ENCODE peak calls at places on chromosomes 4 and X, in ten cellular contexts. One of them, this sample, is unnamed.

GRCh38 chrX:13109811-13110210 is 65.4 kb upstream of the FAM9C start:
- DNase-seq in stimulated activated CD8-positive, alpha-beta memory T cell treated with anti-CD3 and anti-CD28 coated beads, Interleukin-4, amount 100 ng/mL, for 4 hours: no peak
- DNase-seq in neuronal stem cell: no peak
- DNase-seq in epithelial cell of esophagus: peak; percentile 55
- DNase-seq in D721Med: no peak
- DNase-seq in activated T-helper 1 cell treated with anti-CD3 and anti-CD28 coated beads, Interleukin-2, amount 50 U/mL, for 16 hours: no peak
- DNase-seq in HAP-1: no peak
- DNase-seq in activated CD4-positive, alpha-beta T cell treated with anti-CD3 and anti-CD28 coated beads, Interleukin-2, amount 10 ng/mL, durations not matched to agents 7 days and 5 days: no peak
- DNase-seq in AG10803: no peak
- DNase-seq in NCI-H82: no peak
- DNase-seq in this sample: no peak

GRCh38 chrX:149871940-149872339 is 9.0 kb upstream of the MAGEA8 start:
- DNase-seq in stimulated activated CD8-positive, alpha-beta memory T cell treated with anti-CD3 and anti-CD28 coated beads, Interleukin-4, amount 100 ng/mL, for 4 hours: peak; percentile 22
- DNase-seq in neuronal stem cell: no peak
- DNase-seq in epithelial cell of esophagus: peak; percentile 50
- DNase-seq in D721Med: no peak
- DNase-seq in activated T-helper 1 cell treated with anti-CD3 and anti-CD28 coated beads, Interleukin-2, amount 50 U/mL, for 16 hours: peak; percentile 51
- DNase-seq in HAP-1: peak; percentile 38
- DNase-seq in activated CD4-positive, alpha-beta T cell treated with anti-CD3 and anti-CD28 coated beads, Interleukin-2, amount 10 ng/mL, durations not matched to agents 7 days and 5 days: peak; percentile 56
- DNase-seq in AG10803: no peak
- DNase-seq in NCI-H82: peak; percentile 73
- DNase-seq in this sample: peak; percentile 1

GRCh38 chr4:23654791-23655190 is 235.1 kb downstream of the PPARGC1A start:
- DNase-seq in stimulated activated CD8-positive, alpha-beta memory T cell treated with anti-CD3 and anti-CD28 coated beads, Interleukin-4, amount 100 ng/mL, for 4 hours: no peak
- DNase-seq in neuronal stem cell: no peak
- DNase-seq in epithelial cell of esophagus: peak; percentile 34
- DNase-seq in D721Med: no peak
- DNase-seq in activated T-helper 1 cell treated with anti-CD3 and anti-CD28 coated beads, Interleukin-2, amount 50 U/mL, for 16 hours: no peak
- DNase-seq in HAP-1: no peak
- DNase-seq in activated CD4-positive, alpha-beta T cell treated with anti-CD3 and anti-CD28 coated beads, Interleukin-2, amount 10 ng/mL, durations not matched to agents 7 days and 5 days: no peak
- DNase-seq in AG10803: no peak
- DNase-seq in NCI-H82: no peak
- DNase-seq in this sample: peak; percentile 9

GRCh38 chrX:75746891-75747639 is 38.0 kb downstream of the MAGEE2 start:
- DNase-seq in stimulated activated CD8-positive, alpha-beta memory T cell treated with anti-CD3 and anti-CD28 coated beads, Interleukin-4, amount 100 ng/mL, for 4 hours: no peak
- DNase-seq in neuronal stem cell: no peak
- DNase-seq in epithelial cell of esophagus: peak; percentile 12
- DNase-seq in D721Med: no peak
- DNase-seq in activated T-helper 1 cell treated with anti-CD3 and anti-CD28 coated beads, Interleukin-2, amount 50 U/mL, for 16 hours: peak; percentile 5
- DNase-seq in HAP-1: peak; percentile 46
- DNase-seq in activated CD4-positive, alpha-beta T cell treated with anti-CD3 and anti-CD28 coated beads, Interleukin-2, amount 10 ng/mL, durations not matched to agents 7 days and 5 days: peak; percentile 14
- DNase-seq in AG10803: peak; percentile 15
- DNase-seq in NCI-H82: peak; percentile 44
- DNase-seq in this sample: no peak

GRCh38 chr4:173420324-173420752 is 21.4 kb upstream of the SCRG1 start:
- DNase-seq in stimulated activated CD8-positive, alpha-beta memory T cell treated with anti-CD3 and anti-CD28 coated beads, Interleukin-4, amount 100 ng/mL, for 4 hours: no peak
- DNase-seq in neuronal stem cell: no peak
- DNase-seq in epithelial cell of esophagus: peak; percentile 28
- DNase-seq in D721Med: no peak
- DNase-seq in activated T-helper 1 cell treated with anti-CD3 and anti-CD28 coated beads, Interleukin-2, amount 50 U/mL, for 16 hours: no peak
- DNase-seq in HAP-1: peak; percentile 61
- DNase-seq in activated CD4-positive, alpha-beta T cell treated with anti-CD3 and anti-CD28 coated beads, Interleukin-2, amount 10 ng/mL, durations not matched to agents 7 days and 5 days: no peak
- DNase-seq in AG10803: peak; percentile 33
- DNase-seq in NCI-H82: peak; percentile 27
- DNase-seq in this sample: peak; percentile 48

GRCh38 chr4:52957791-52958190 is 95.7 kb downstream of the RASL11B start:
- DNase-seq in stimulated activated CD8-positive, alpha-beta memory T cell treated with anti-CD3 and anti-CD28 coated beads, Interleukin-4, amount 100 ng/mL, for 4 hours: no peak
- DNase-seq in neuronal stem cell: no peak
- DNase-seq in epithelial cell of esophagus: no peak
- DNase-seq in D721Med: no peak
- DNase-seq in activated T-helper 1 cell treated with anti-CD3 and anti-CD28 coated beads, Interleukin-2, amount 50 U/mL, for 16 hours: no peak
- DNase-seq in HAP-1: no peak
- DNase-seq in activated CD4-positive, alpha-beta T cell treated with anti-CD3 and anti-CD28 coated beads, Interleukin-2, amount 10 ng/mL, durations not matched to agents 7 days and 5 days: no peak
- DNase-seq in AG10803: peak; percentile 28
- DNase-seq in NCI-H82: peak; percentile 34
- DNase-seq in this sample: peak; percentile 40

GRCh38 chr4:8706221-8707044 is 113.9 kb downstream of the CPZ start:
- DNase-seq in stimulated activated CD8-positive, alpha-beta memory T cell treated with anti-CD3 and anti-CD28 coated beads, Interleukin-4, amount 100 ng/mL, for 4 hours: no peak
- DNase-seq in neuronal stem cell: no peak
- DNase-seq in epithelial cell of esophagus: no peak
- DNase-seq in D721Med: no peak
- DNase-seq in activated T-helper 1 cell treated with anti-CD3 and anti-CD28 coated beads, Interleukin-2, amount 50 U/mL, for 16 hours: no peak
- DNase-seq in HAP-1: no peak
- DNase-seq in activated CD4-positive, alpha-beta T cell treated with anti-CD3 and anti-CD28 coated beads, Interleukin-2, amount 10 ng/mL, durations not matched to agents 7 days and 5 days: no peak
- DNase-seq in AG10803: no peak
- DNase-seq in NCI-H82: no peak
- DNase-seq in this sample: no peak

GRCh38 chr4:5980436-5981155 is 37.6 kb downstream of the C4orf50 start:
- DNase-seq in stimulated activated CD8-positive, alpha-beta memory T cell treated with anti-CD3 and anti-CD28 coated beads, Interleukin-4, amount 100 ng/mL, for 4 hours: no peak
- DNase-seq in neuronal stem cell: no peak
- DNase-seq in epithelial cell of esophagus: no peak
- DNase-seq in D721Med: no peak
- DNase-seq in activated T-helper 1 cell treated with anti-CD3 and anti-CD28 coated beads, Interleukin-2, amount 50 U/mL, for 16 hours: no peak
- DNase-seq in HAP-1: no peak
- DNase-seq in activated CD4-positive, alpha-beta T cell treated with anti-CD3 and anti-CD28 coated beads, Interleukin-2, amount 10 ng/mL, durations not matched to agents 7 days and 5 days: no peak
- DNase-seq in AG10803: no peak
- DNase-seq in NCI-H82: peak; percentile 41
- DNase-seq in this sample: no peak

GRCh38 chr4:1082215-1083182 is 30.9 kb downstream of the RNF212 start:
- DNase-seq in stimulated activated CD8-positive, alpha-beta memory T cell treated with anti-CD3 and anti-CD28 coated beads, Interleukin-4, amount 100 ng/mL, for 4 hours: no peak
- DNase-seq in neuronal stem cell: no peak
- DNase-seq in epithelial cell of esophagus: peak; percentile 97
- DNase-seq in D721Med: no peak
- DNase-seq in activated T-helper 1 cell treated with anti-CD3 and anti-CD28 coated beads, Interleukin-2, amount 50 U/mL, for 16 hours: no peak
- DNase-seq in HAP-1: no peak
- DNase-seq in activated CD4-positive, alpha-beta T cell treated with anti-CD3 and anti-CD28 coated beads, Interleukin-2, amount 10 ng/mL, durations not matched to agents 7 days and 5 days: no peak
- DNase-seq in AG10803: peak; percentile 85
- DNase-seq in NCI-H82: no peak
- DNase-seq in this sample: peak; percentile 92

GRCh38 chrX:154748712-154749339 is 2.1 kb downstream of the GAB3 start:
- DNase-seq in stimulated activated CD8-positive, alpha-beta memory T cell treated with anti-CD3 and anti-CD28 coated beads, Interleukin-4, amount 100 ng/mL, for 4 hours: no peak
- DNase-seq in neuronal stem cell: peak; percentile 23
- DNase-seq in epithelial cell of esophagus: peak; percentile 50
- DNase-seq in D721Med: no peak
- DNase-seq in activated T-helper 1 cell treated with anti-CD3 and anti-CD28 coated beads, Interleukin-2, amount 50 U/mL, for 16 hours: peak; percentile 16
- DNase-seq in HAP-1: peak; percentile 44
- DNase-seq in activated CD4-positive, alpha-beta T cell treated with anti-CD3 and anti-CD28 coated beads, Interleukin-2, amount 10 ng/mL, durations not matched to agents 7 days and 5 days: peak; percentile 60
- DNase-seq in AG10803: no peak
- DNase-seq in NCI-H82: peak; percentile 79
- DNase-seq in this sample: no peak

GRCh38 chr4:37757705-37758104 is 68.8 kb upstream of the PGM2 start:
- DNase-seq in stimulated activated CD8-positive, alpha-beta memory T cell treated with anti-CD3 and anti-CD28 coated beads, Interleukin-4, amount 100 ng/mL, for 4 hours: no peak
- DNase-seq in neuronal stem cell: no peak
- DNase-seq in epithelial cell of esophagus: peak; percentile 69
- DNase-seq in D721Med: no peak
- DNase-seq in activated T-helper 1 cell treated with anti-CD3 and anti-CD28 coated beads, Interleukin-2, amount 50 U/mL, for 16 hours: no peak
- DNase-seq in HAP-1: no peak
- DNase-seq in activated CD4-positive, alpha-beta T cell treated with anti-CD3 and anti-CD28 coated beads, Interleukin-2, amount 10 ng/mL, durations not matched to agents 7 days and 5 days: no peak
- DNase-seq in AG10803: no peak
- DNase-seq in NCI-H82: no peak
- DNase-seq in this sample: no peak

GRCh38 chr4:139622856-139623255 is 42.8 kb upstream of the MGST2 start:
- DNase-seq in stimulated activated CD8-positive, alpha-beta memory T cell treated with anti-CD3 and anti-CD28 coated beads, Interleukin-4, amount 100 ng/mL, for 4 hours: no peak
- DNase-seq in neuronal stem cell: no peak
- DNase-seq in epithelial cell of esophagus: no peak
- DNase-seq in D721Med: peak; percentile 33
- DNase-seq in activated T-helper 1 cell treated with anti-CD3 and anti-CD28 coated beads, Interleukin-2, amount 50 U/mL, for 16 hours: no peak
- DNase-seq in HAP-1: peak; percentile 93
- DNase-seq in activated CD4-positive, alpha-beta T cell treated with anti-CD3 and anti-CD28 coated beads, Interleukin-2, amount 10 ng/mL, durations not matched to agents 7 days and 5 days: no peak
- DNase-seq in AG10803: no peak
- DNase-seq in NCI-H82: peak; percentile 77
- DNase-seq in this sample: no peak

GRCh38 chrX:41198410-41198809 is 113.2 kb downstream of the USP9X start:
- DNase-seq in stimulated activated CD8-positive, alpha-beta memory T cell treated with anti-CD3 and anti-CD28 coated beads, Interleukin-4, amount 100 ng/mL, for 4 hours: no peak
- DNase-seq in neuronal stem cell: no peak
- DNase-seq in epithelial cell of esophagus: peak; percentile 73
- DNase-seq in D721Med: no peak
- DNase-seq in activated T-helper 1 cell treated with anti-CD3 and anti-CD28 coated beads, Interleukin-2, amount 50 U/mL, for 16 hours: no peak
- DNase-seq in HAP-1: no peak
- DNase-seq in activated CD4-positive, alpha-beta T cell treated with anti-CD3 and anti-CD28 coated beads, Interleukin-2, amount 10 ng/mL, durations not matched to agents 7 days and 5 days: no peak
- DNase-seq in AG10803: no peak
- DNase-seq in NCI-H82: no peak
- DNase-seq in this sample: no peak

GRCh38 chr4:98969813-98970212 is 25.7 kb upstream of the METAP1 start:
- DNase-seq in stimulated activated CD8-positive, alpha-beta memory T cell treated with anti-CD3 and anti-CD28 coated beads, Interleukin-4, amount 100 ng/mL, for 4 hours: no peak
- DNase-seq in neuronal stem cell: no peak
- DNase-seq in epithelial cell of esophagus: no peak
- DNase-seq in D721Med: no peak
- DNase-seq in activated T-helper 1 cell treated with anti-CD3 and anti-CD28 coated beads, Interleukin-2, amount 50 U/mL, for 16 hours: no peak
- DNase-seq in HAP-1: no peak
- DNase-seq in activated CD4-positive, alpha-beta T cell treated with anti-CD3 and anti-CD28 coated beads, Interleukin-2, amount 10 ng/mL, durations not matched to agents 7 days and 5 days: no peak
- DNase-seq in AG10803: no peak
- DNase-seq in NCI-H82: no peak
- DNase-seq in this sample: no peak

GRCh38 chr4:71941001-71941400 is 90.8 kb upstream of the NPFFR2 start:
- DNase-seq in stimulated activated CD8-positive, alpha-beta memory T cell treated with anti-CD3 and anti-CD28 coated beads, Interleukin-4, amount 100 ng/mL, for 4 hours: no peak
- DNase-seq in neuronal stem cell: no peak
- DNase-seq in epithelial cell of esophagus: peak; percentile 48
- DNase-seq in D721Med: no peak
- DNase-seq in activated T-helper 1 cell treated with anti-CD3 and anti-CD28 coated beads, Interleukin-2, amount 50 U/mL, for 16 hours: no peak
- DNase-seq in HAP-1: peak; percentile 43
- DNase-seq in activated CD4-positive, alpha-beta T cell treated with anti-CD3 and anti-CD28 coated beads, Interleukin-2, amount 10 ng/mL, durations not matched to agents 7 days and 5 days: no peak
- DNase-seq in AG10803: peak; percentile 17
- DNase-seq in NCI-H82: peak; percentile 58
- DNase-seq in this sample: no peak

GRCh38 chr4:52836653-52837052 is 25.5 kb upstream of the RASL11B start:
- DNase-seq in stimulated activated CD8-positive, alpha-beta memory T cell treated with anti-CD3 and anti-CD28 coated beads, Interleukin-4, amount 100 ng/mL, for 4 hours: no peak
- DNase-seq in neuronal stem cell: no peak
- DNase-seq in epithelial cell of esophagus: no peak
- DNase-seq in D721Med: no peak
- DNase-seq in activated T-helper 1 cell treated with anti-CD3 and anti-CD28 coated beads, Interleukin-2, amount 50 U/mL, for 16 hours: no peak
- DNase-seq in HAP-1: no peak
- DNase-seq in activated CD4-positive, alpha-beta T cell treated with anti-CD3 and anti-CD28 coated beads, Interleukin-2, amount 10 ng/mL, durations not matched to agents 7 days and 5 days: no peak
- DNase-seq in AG10803: peak; percentile 93
- DNase-seq in NCI-H82: no peak
- DNase-seq in this sample: peak; percentile 70

GRCh38 chr4:825969-826330 is at the start of gene CPLX1:
- DNase-seq in stimulated activated CD8-positive, alpha-beta memory T cell treated with anti-CD3 and anti-CD28 coated beads, Interleukin-4, amount 100 ng/mL, for 4 hours: no peak
- DNase-seq in neuronal stem cell: no peak
- DNase-seq in epithelial cell of esophagus: peak; percentile 19
- DNase-seq in D721Med: peak; percentile 77
- DNase-seq in activated T-helper 1 cell treated with anti-CD3 and anti-CD28 coated beads, Interleukin-2, amount 50 U/mL, for 16 hours: no peak
- DNase-seq in HAP-1: peak; percentile 12
- DNase-seq in activated CD4-positive, alpha-beta T cell treated with anti-CD3 and anti-CD28 coated beads, Interleukin-2, amount 10 ng/mL, durations not matched to agents 7 days and 5 days: no peak
- DNase-seq in AG10803: no peak
- DNase-seq in NCI-H82: peak; percentile 77
- DNase-seq in this sample: peak; percentile 61

GRCh38 chrX:8288590-8288989 is 117.5 kb upstream of the VCX2 start:
- DNase-seq in stimulated activated CD8-positive, alpha-beta memory T cell treated with anti-CD3 and anti-CD28 coated beads, Interleukin-4, amount 100 ng/mL, for 4 hours: no peak
- DNase-seq in neuronal stem cell: no peak
- DNase-seq in epithelial cell of esophagus: peak; percentile 71
- DNase-seq in D721Med: no peak
- DNase-seq in activated T-helper 1 cell treated with anti-CD3 and anti-CD28 coated beads, Interleukin-2, amount 50 U/mL, for 16 hours: no peak
- DNase-seq in HAP-1: no peak
- DNase-seq in activated CD4-positive, alpha-beta T cell treated with anti-CD3 and anti-CD28 coated beads, Interleukin-2, amount 10 ng/mL, durations not matched to agents 7 days and 5 days: no peak
- DNase-seq in AG10803: no peak
- DNase-seq in NCI-H82: no peak
- DNase-seq in this sample: no peak

GRCh38 chr4:8747467-8747841 is 124.2 kb downstream of the HMX1 start:
- DNase-seq in stimulated activated CD8-positive, alpha-beta memory T cell treated with anti-CD3 and anti-CD28 coated beads, Interleukin-4, amount 100 ng/mL, for 4 hours: no peak
- DNase-seq in neuronal stem cell: no peak
- DNase-seq in epithelial cell of esophagus: no peak
- DNase-seq in D721Med: no peak
- DNase-seq in activated T-helper 1 cell treated with anti-CD3 and anti-CD28 coated beads, Interleukin-2, amount 50 U/mL, for 16 hours: no peak
- DNase-seq in HAP-1: no peak
- DNase-seq in activated CD4-positive, alpha-beta T cell treated with anti-CD3 and anti-CD28 coated beads, Interleukin-2, amount 10 ng/mL, durations not matched to agents 7 days and 5 days: no peak
- DNase-seq in AG10803: no peak
- DNase-seq in NCI-H82: no peak
- DNase-seq in this sample: no peak

GRCh38 chr4:159229164-159229563 is 126.3 kb downstream of the RAPGEF2 start:
- DNase-seq in stimulated activated CD8-positive, alpha-beta memory T cell treated with anti-CD3 and anti-CD28 coated beads, Interleukin-4, amount 100 ng/mL, for 4 hours: no peak
- DNase-seq in neuronal stem cell: peak; percentile 70
- DNase-seq in epithelial cell of esophagus: no peak
- DNase-seq in D721Med: no peak
- DNase-seq in activated T-helper 1 cell treated with anti-CD3 and anti-CD28 coated beads, Interleukin-2, amount 50 U/mL, for 16 hours: no peak
- DNase-seq in HAP-1: no peak
- DNase-seq in activated CD4-positive, alpha-beta T cell treated with anti-CD3 and anti-CD28 coated beads, Interleukin-2, amount 10 ng/mL, durations not matched to agents 7 days and 5 days: no peak
- DNase-seq in AG10803: peak; percentile 84
- DNase-seq in NCI-H82: no peak
- DNase-seq in this sample: peak; percentile 42

GRCh38 chrX:122552291-122552800 is 631.7 kb upstream of the GRIA3 start:
- DNase-seq in stimulated activated CD8-positive, alpha-beta memory T cell treated with anti-CD3 and anti-CD28 coated beads, Interleukin-4, amount 100 ng/mL, for 4 hours: no peak
- DNase-seq in neuronal stem cell: no peak
- DNase-seq in epithelial cell of esophagus: peak; percentile 41
- DNase-seq in D721Med: no peak
- DNase-seq in activated T-helper 1 cell treated with anti-CD3 and anti-CD28 coated beads, Interleukin-2, amount 50 U/mL, for 16 hours: no peak
- DNase-seq in HAP-1: no peak
- DNase-seq in activated CD4-positive, alpha-beta T cell treated with anti-CD3 and anti-CD28 coated beads, Interleukin-2, amount 10 ng/mL, durations not matched to agents 7 days and 5 days: no peak
- DNase-seq in AG10803: peak; percentile 25
- DNase-seq in NCI-H82: no peak
- DNase-seq in this sample: peak; percentile 14